ENCODE peak calls at places on chromosomes 7 and 10, in five cellular contexts. One of them, this sample, is unnamed.

GRCh38 chr10:1233031-1233430 is 176.8 kb downstream of the WDR37 start:
- DNase-seq in breast epithelium: no peak
- DNase-seq in iPS DF 6.9: no peak
- DNase-seq in CD4-positive, CD25-positive, alpha-beta regulatory T cell: no peak
- DNase-seq in psoas muscle: no peak
- DNase-seq in this sample: no peak

GRCh38 chr7:102992820-102993531 is 80.2 kb downstream of the LRRC17 start:
- DNase-seq in breast epithelium: no peak
- DNase-seq in iPS DF 6.9: no peak
- DNase-seq in CD4-positive, CD25-positive, alpha-beta regulatory T cell: no peak
- DNase-seq in psoas muscle: no peak
- DNase-seq in this sample: peak; percentile 56

GRCh38 chr10:23445591-23445990 is 6.7 kb downstream of the OTUD1 start:
- DNase-seq in breast epithelium: no peak
- DNase-seq in iPS DF 6.9: no peak
- DNase-seq in CD4-positive, CD25-positive, alpha-beta regulatory T cell: no peak
- DNase-seq in psoas muscle: no peak
- DNase-seq in this sample: no peak

GRCh38 chr7:2808891-2809660 is 35.0 kb downstream of the GNA12 start:
- DNase-seq in breast epithelium: no peak
- DNase-seq in iPS DF 6.9: no peak
- DNase-seq in CD4-positive, CD25-positive, alpha-beta regulatory T cell: no peak
- DNase-seq in psoas muscle: no peak
- DNase-seq in this sample: no peak

GRCh38 chr10:8061274-8062211 is 7.1 kb downstream of the GATA3 start:
- DNase-seq in breast epithelium: no peak
- DNase-seq in iPS DF 6.9: no peak
- DNase-seq in CD4-positive, CD25-positive, alpha-beta regulatory T cell: peak; percentile 88
- DNase-seq in psoas muscle: no peak
- DNase-seq in this sample: no peak

GRCh38 chr10:69014171-69014570 is 25.6 kb downstream of the KIFBP start:
- DNase-seq in breast epithelium: no peak
- DNase-seq in iPS DF 6.9: no peak
- DNase-seq in CD4-positive, CD25-positive, alpha-beta regulatory T cell: no peak
- DNase-seq in psoas muscle: no peak
- DNase-seq in this sample: no peak

GRCh38 chr7:140672382-140673062 is at the start of gene ADCK2:
- DNase-seq in breast epithelium: no peak
- DNase-seq in iPS DF 6.9: no peak
- DNase-seq in CD4-positive, CD25-positive, alpha-beta regulatory T cell: peak; percentile 61
- DNase-seq in psoas muscle: peak; percentile 67
- DNase-seq in this sample: no peak

GRCh38 chr10:112376578-112376855 is 2.6 kb downstream of the ACSL5 start:
- DNase-seq in breast epithelium: no peak
- DNase-seq in iPS DF 6.9: no peak
- DNase-seq in CD4-positive, CD25-positive, alpha-beta regulatory T cell: no peak
- DNase-seq in psoas muscle: no peak
- DNase-seq in this sample: no peak

GRCh38 chr10:120715214-120715613 is 135.9 kb upstream of the WDR11 start:
- DNase-seq in breast epithelium: no peak
- DNase-seq in iPS DF 6.9: no peak
- DNase-seq in CD4-positive, CD25-positive, alpha-beta regulatory T cell: no peak
- DNase-seq in psoas muscle: no peak
- DNase-seq in this sample: no peak

GRCh38 chr7:134029743-134030142 is 97.4 kb upstream of the LRGUK start:
- DNase-seq in breast epithelium: no peak
- DNase-seq in iPS DF 6.9: no peak
- DNase-seq in CD4-positive, CD25-positive, alpha-beta regulatory T cell: no peak
- DNase-seq in psoas muscle: no peak
- DNase-seq in this sample: no peak

GRCh38 chr7:18337425-18337824 is 158.1 kb upstream of the HDAC9 start:
- DNase-seq in breast epithelium: no peak
- DNase-seq in iPS DF 6.9: no peak
- DNase-seq in CD4-positive, CD25-positive, alpha-beta regulatory T cell: no peak
- DNase-seq in psoas muscle: no peak
- DNase-seq in this sample: no peak

GRCh38 chr7:85535974-85536729 is 349.3 kb upstream of the SEMA3D start:
- DNase-seq in breast epithelium: no peak
- DNase-seq in iPS DF 6.9: no peak
- DNase-seq in CD4-positive, CD25-positive, alpha-beta regulatory T cell: no peak
- DNase-seq in psoas muscle: no peak
- DNase-seq in this sample: no peak

GRCh38 chr10:110885932-110886674 is 14.4 kb downstream of the PDCD4 start:
- DNase-seq in breast epithelium: no peak
- DNase-seq in iPS DF 6.9: no peak
- DNase-seq in CD4-positive, CD25-positive, alpha-beta regulatory T cell: no peak
- DNase-seq in psoas muscle: no peak
- DNase-seq in this sample: no peak

GRCh38 chr10:110881247-110881646 is 9.5 kb downstream of the PDCD4 start:
- DNase-seq in breast epithelium: no peak
- DNase-seq in iPS DF 6.9: no peak
- DNase-seq in CD4-positive, CD25-positive, alpha-beta regulatory T cell: no peak
- DNase-seq in psoas muscle: no peak
- DNase-seq in this sample: no peak

GRCh38 chr10:110883924-110884323 is 12.2 kb downstream of the PDCD4 start:
- DNase-seq in breast epithelium: no peak
- DNase-seq in iPS DF 6.9: no peak
- DNase-seq in CD4-positive, CD25-positive, alpha-beta regulatory T cell: no peak
- DNase-seq in psoas muscle: no peak
- DNase-seq in this sample: no peak

GRCh38 chr10:110880012-110880411 is 8.3 kb downstream of the PDCD4 start:
- DNase-seq in breast epithelium: no peak
- DNase-seq in iPS DF 6.9: no peak
- DNase-seq in CD4-positive, CD25-positive, alpha-beta regulatory T cell: no peak
- DNase-seq in psoas muscle: no peak
- DNase-seq in this sample: no peak

DNA sequence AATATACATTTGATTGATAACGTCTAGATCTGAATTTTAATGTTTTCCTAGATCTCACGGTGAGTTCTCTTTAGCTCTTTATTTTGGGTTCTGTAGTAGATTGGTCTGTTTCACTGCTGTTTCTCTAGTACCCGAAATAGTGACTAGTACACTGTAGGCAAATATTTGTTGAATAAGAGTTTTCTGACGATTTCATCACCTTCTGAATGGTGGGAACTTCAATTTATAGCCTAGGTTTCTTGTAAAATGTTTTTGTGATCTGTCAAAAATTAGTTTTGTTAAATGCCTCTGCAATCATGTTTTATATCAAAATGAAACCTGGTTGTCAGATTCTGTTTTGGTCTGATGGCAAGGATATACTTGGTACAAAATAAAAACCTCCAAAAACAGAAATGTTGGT is 10.2 kb downstream of the PDCD4 start:
- DNase-seq in breast epithelium: no peak
- DNase-seq in iPS DF 6.9: no peak
- DNase-seq in CD4-positive, CD25-positive, alpha-beta regulatory T cell: no peak
- DNase-seq in psoas muscle: no peak
- DNase-seq in this sample: no peak
- H3K36me3 ChIP-seq in breast epithelium: no peaks in the 10 kb centered on the region
- H3K36me3 ChIP-seq in iPS DF 6.9: no peaks in the 10 kb centered on the region
- H3K36me3 ChIP-seq in CD4-positive, CD25-positive, alpha-beta regulatory T cell: peaks cover 78% of the 10 kb centered on the region
- H3K36me3 ChIP-seq in psoas muscle: peaks cover 80% of the 10 kb centered on the region
- H3K36me3 ChIP-seq in this sample: no peaks in the 10 kb centered on the region

GRCh38 chr7:42222119-42222518 is 14.9 kb downstream of the GLI3 start:
- DNase-seq in breast epithelium: no peak
- DNase-seq in iPS DF 6.9: no peak
- DNase-seq in CD4-positive, CD25-positive, alpha-beta regulatory T cell: no peak
- DNase-seq in psoas muscle: no peak
- DNase-seq in this sample: no peak
- H3K36me3 ChIP-seq in breast epithelium: no peaks in the 10 kb centered on the region
- H3K36me3 ChIP-seq in iPS DF 6.9: no peaks in the 10 kb centered on the region
- H3K36me3 ChIP-seq in CD4-positive, CD25-positive, alpha-beta regulatory T cell: no peaks in the 10 kb centered on the region
- H3K36me3 ChIP-seq in psoas muscle: no peaks in the 10 kb centered on the region
- H3K36me3 ChIP-seq in this sample: no peaks in the 10 kb centered on the region

GRCh38 chr7:149476791-149477190 is 15.9 kb upstream of the ZNF777 start:
- DNase-seq in breast epithelium: no peak
- DNase-seq in iPS DF 6.9: no peak
- DNase-seq in CD4-positive, CD25-positive, alpha-beta regulatory T cell: no peak
- DNase-seq in psoas muscle: no peak
- DNase-seq in this sample: no peak
- H3K36me3 ChIP-seq in breast epithelium: peaks cover 11% of the 10 kb centered on the region
- H3K36me3 ChIP-seq in iPS DF 6.9: peaks cover 15% of the 10 kb centered on the region
- H3K36me3 ChIP-seq in CD4-positive, CD25-positive, alpha-beta regulatory T cell: peaks cover 49% of the 10 kb centered on the region
- H3K36me3 ChIP-seq in psoas muscle: peaks cover 75% of the 10 kb centered on the region
- H3K36me3 ChIP-seq in this sample: peaks cover 5% of the 10 kb centered on the region

DNA sequence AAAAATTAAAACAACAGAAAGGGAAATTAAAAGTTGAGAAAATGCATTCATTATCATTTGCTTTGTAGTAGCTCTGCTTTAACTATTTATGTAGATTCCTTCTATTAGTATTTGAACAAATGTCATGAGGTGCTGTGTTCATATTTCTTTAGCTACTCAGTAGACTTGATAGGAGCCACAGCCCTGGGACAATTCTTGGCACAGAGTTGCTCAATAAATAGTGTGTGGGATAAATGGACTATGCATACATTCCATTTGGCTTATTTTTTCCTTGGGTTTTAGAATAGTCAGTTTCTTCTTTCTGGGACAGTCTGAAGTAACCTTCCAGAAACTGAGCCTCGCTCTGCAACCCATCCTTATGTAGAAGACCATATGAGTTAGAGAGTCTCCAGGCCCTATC is 13.4 kb downstream of the RPP30 start:
- DNase-seq in breast epithelium: no peak
- DNase-seq in iPS DF 6.9: no peak
- DNase-seq in CD4-positive, CD25-positive, alpha-beta regulatory T cell: no peak
- DNase-seq in psoas muscle: no peak
- DNase-seq in this sample: no peak
- H3K36me3 ChIP-seq in breast epithelium: no peaks in the 10 kb centered on the region
- H3K36me3 ChIP-seq in iPS DF 6.9: no peaks in the 10 kb centered on the region
- H3K36me3 ChIP-seq in CD4-positive, CD25-positive, alpha-beta regulatory T cell: peaks cover 66% of the 10 kb centered on the region
- H3K36me3 ChIP-seq in psoas muscle: peaks cover 68% of the 10 kb centered on the region
- H3K36me3 ChIP-seq in this sample: peaks cover 1% of the 10 kb centered on the region

GRCh38 chr7:151213826-151214225 is 3.5 kb upstream of the H2BK1 start:
- DNase-seq in breast epithelium: no peak
- DNase-seq in iPS DF 6.9: no peak
- DNase-seq in CD4-positive, CD25-positive, alpha-beta regulatory T cell: no peak
- DNase-seq in psoas muscle: no peak
- DNase-seq in this sample: no peak
- H3K36me3 ChIP-seq in breast epithelium: peaks cover 4% of the 10 kb centered on the region
- H3K36me3 ChIP-seq in iPS DF 6.9: peaks cover 31% of the 10 kb centered on the region
- H3K36me3 ChIP-seq in CD4-positive, CD25-positive, alpha-beta regulatory T cell: peaks cover 61% of the 10 kb centered on the region
- H3K36me3 ChIP-seq in psoas muscle: peaks cover 78% of the 10 kb centered on the region
- H3K36me3 ChIP-seq in this sample: peaks cover 3% of the 10 kb centered on the region

GRCh38 chr10:6045600-6046457 is 16.3 kb downstream of the IL2RA start:
- DNase-seq in breast epithelium: no peak
- DNase-seq in iPS DF 6.9: no peak
- DNase-seq in CD4-positive, CD25-positive, alpha-beta regulatory T cell: no peak
- DNase-seq in psoas muscle: no peak
- DNase-seq in this sample: no peak
- H3K36me3 ChIP-seq in breast epithelium: no peaks in the 10 kb centered on the region
- H3K36me3 ChIP-seq in iPS DF 6.9: no peaks in the 10 kb centered on the region
- H3K36me3 ChIP-seq in CD4-positive, CD25-positive, alpha-beta regulatory T cell: peaks cover 56% of the 10 kb centered on the region
- H3K36me3 ChIP-seq in psoas muscle: no peaks in the 10 kb centered on the region
- H3K36me3 ChIP-seq in this sample: no peaks in the 10 kb centered on the region

GRCh38 chr7:155298834-155299538 is 1.3 kb downstream of the INSIG1 start:
- DNase-seq in breast epithelium: peak; percentile 93
- DNase-seq in iPS DF 6.9: peak; percentile 66
- DNase-seq in CD4-positive, CD25-positive, alpha-beta regulatory T cell: peak; percentile 99
- DNase-seq in psoas muscle: peak; percentile 95
- DNase-seq in this sample: peak; percentile 81

GRCh38 chr7:155299539-155300202 is 2.0 kb downstream of the INSIG1 start:
- DNase-seq in breast epithelium: no peak
- DNase-seq in iPS DF 6.9: no peak
- DNase-seq in CD4-positive, CD25-positive, alpha-beta regulatory T cell: peak; percentile 50
- DNase-seq in psoas muscle: no peak
- DNase-seq in this sample: no peak

GRCh38 chr7:155298288-155298833 is 683 bp downstream of the INSIG1 start:
- DNase-seq in breast epithelium: no peak
- DNase-seq in iPS DF 6.9: no peak
- DNase-seq in CD4-positive, CD25-positive, alpha-beta regulatory T cell: peak; percentile 31
- DNase-seq in psoas muscle: peak; percentile 24
- DNase-seq in this sample: no peak

GRCh38 chr7:155303039-155303593 is 5.4 kb downstream of the INSIG1 start:
- DNase-seq in breast epithelium: no peak
- DNase-seq in iPS DF 6.9: no peak
- DNase-seq in CD4-positive, CD25-positive, alpha-beta regulatory T cell: no peak
- DNase-seq in psoas muscle: no peak
- DNase-seq in this sample: no peak

GRCh38 chr7:155300641-155301452 is 3.2 kb downstream of the INSIG1 start:
- DNase-seq in breast epithelium: no peak
- DNase-seq in iPS DF 6.9: no peak
- DNase-seq in CD4-positive, CD25-positive, alpha-beta regulatory T cell: peak; percentile 57
- DNase-seq in psoas muscle: no peak
- DNase-seq in this sample: no peak
- H3K36me3 ChIP-seq in breast epithelium: no peaks in the 10 kb centered on the region
- H3K36me3 ChIP-seq in iPS DF 6.9: peaks cover 12% of the 10 kb centered on the region
- H3K36me3 ChIP-seq in CD4-positive, CD25-positive, alpha-beta regulatory T cell: peaks cover 33% of the 10 kb centered on the region
- H3K36me3 ChIP-seq in psoas muscle: peaks cover 23% of the 10 kb centered on the region
- H3K36me3 ChIP-seq in this sample: peaks cover 1% of the 10 kb centered on the region

DNA sequence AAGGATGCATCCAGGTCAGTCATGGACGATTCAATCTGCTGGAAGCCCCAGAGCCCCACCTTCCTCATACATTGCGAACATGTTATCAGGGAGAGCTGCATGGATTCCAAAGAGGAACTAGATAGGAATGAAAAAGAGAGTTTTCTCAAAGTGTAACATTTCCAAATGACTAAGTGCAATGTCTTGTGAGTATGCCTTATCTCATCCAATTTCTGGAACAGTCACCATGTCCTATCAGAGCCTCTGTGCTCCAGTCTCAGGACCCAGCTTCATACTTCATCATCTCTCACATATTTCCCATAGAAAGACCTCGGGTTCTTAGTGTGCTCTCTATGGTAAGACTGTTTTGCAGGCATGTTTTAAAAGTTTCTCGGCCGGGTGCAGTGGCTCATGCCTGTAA is 26.8 kb downstream of the ZC3HC1 start:
- DNase-seq in breast epithelium: no peak
- DNase-seq in iPS DF 6.9: no peak
- DNase-seq in CD4-positive, CD25-positive, alpha-beta regulatory T cell: no peak
- DNase-seq in psoas muscle: no peak
- DNase-seq in this sample: no peak
- H3K36me3 ChIP-seq in breast epithelium: peaks cover 5% of the 10 kb centered on the region
- H3K36me3 ChIP-seq in iPS DF 6.9: peaks cover 21% of the 10 kb centered on the region
- H3K36me3 ChIP-seq in CD4-positive, CD25-positive, alpha-beta regulatory T cell: peaks cover 73% of the 10 kb centered on the region
- H3K36me3 ChIP-seq in psoas muscle: peaks cover 83% of the 10 kb centered on the region
- H3K36me3 ChIP-seq in this sample: peaks cover 4% of the 10 kb centered on the region

This sample was measured in kidney epithelial cell.